ENCODE peak calls at places on chromosome 4, in four cellular contexts. One of them, this sample, is unnamed.

GRCh38 chr4:1727117-1728031 is 6.1 kb downstream of the TACC3 start:
- DNase-seq in GM12878: no peak
- DNase-seq in HepG2: no peak
- DNase-seq in K562: no peak
- DNase-seq in this sample: no peak

GRCh38 chr4:177436456-177436855 is 5.8 kb downstream of the AGA start:
- DNase-seq in GM12878: no peak
- DNase-seq in HepG2: no peak
- DNase-seq in K562: no peak
- DNase-seq in this sample: no peak

GRCh38 chr4:91984466-91984865 is 319.3 kb upstream of the GRID2 start:
- DNase-seq in GM12878: no peak
- DNase-seq in HepG2: no peak
- DNase-seq in K562: no peak
- DNase-seq in this sample: no peak

GRCh38 chr4:146256328-146256727 is 42.0 kb downstream of the REELD1 start:
- DNase-seq in GM12878: no peak
- DNase-seq in HepG2: no peak
- DNase-seq in K562: no peak
- DNase-seq in this sample: no peak

GRCh38 chr4:13705521-13706035 is 78.1 kb upstream of the BOD1L1 start:
- DNase-seq in GM12878: no peak
- DNase-seq in HepG2: no peak
- DNase-seq in K562: no peak
- DNase-seq in this sample: no peak

GRCh38 chr4:139815646-139816601 is 150.3 kb downstream of the MGST2 start:
- DNase-seq in GM12878: no peak
- DNase-seq in HepG2: no peak
- DNase-seq in K562: peak; percentile 17
- DNase-seq in this sample: peak; percentile 53

GRCh38 chr4:108351806-108352205 is 183.1 kb upstream of the LEF1 start:
- DNase-seq in GM12878: no peak
- DNase-seq in HepG2: no peak
- DNase-seq in K562: no peak
- DNase-seq in this sample: no peak

GRCh38 chr4:152785639-152786517 is 6.1 kb downstream of the ARFIP1 start:
- DNase-seq in GM12878: no peak
- DNase-seq in HepG2: no peak
- DNase-seq in K562: no peak
- DNase-seq in this sample: no peak

GRCh38 chr4:72997409-72997808 is 72.1 kb downstream of the COX18 start:
- DNase-seq in GM12878: no peak
- DNase-seq in HepG2: no peak
- DNase-seq in K562: no peak
- DNase-seq in this sample: no peak

GRCh38 chr4:28918871-28919270 is 1801.3 kb upstream of the PCDH7 start:
- DNase-seq in GM12878: no peak
- DNase-seq in HepG2: no peak
- DNase-seq in K562: no peak
- DNase-seq in this sample: no peak

GRCh38 chr4:109921384-109921808 is 8.7 kb downstream of the EGF start:
- DNase-seq in GM12878: no peak
- DNase-seq in HepG2: no peak
- DNase-seq in K562: no peak
- DNase-seq in this sample: no peak

GRCh38 chr4:3451956-3452355 is 10.2 kb downstream of the HGFAC start:
- DNase-seq in GM12878: no peak
- DNase-seq in HepG2: no peak
- DNase-seq in K562: no peak
- DNase-seq in this sample: no peak

GRCh38 chr4:123777297-123777859 is 380.8 kb downstream of the SPRY1 start:
- DNase-seq in GM12878: no peak
- DNase-seq in HepG2: no peak
- DNase-seq in K562: no peak
- DNase-seq in this sample: no peak

GRCh38 chr4:99458911-99459447 is 23.8 kb upstream of the ADH7 start:
- DNase-seq in GM12878: no peak
- DNase-seq in HepG2: no peak
- DNase-seq in K562: no peak
- DNase-seq in this sample: no peak

GRCh38 chr4:55321707-55322264 is 24.3 kb upstream of the SRD5A3 start:
- DNase-seq in GM12878: peak; percentile 2
- DNase-seq in HepG2: peak; percentile 59
- DNase-seq in K562: peak; percentile 64
- DNase-seq in this sample: peak; percentile 83

GRCh38 chr4:76990288-76991080 is 40.9 kb downstream of the SEPTIN11 start:
- DNase-seq in GM12878: no peak
- DNase-seq in HepG2: no peak
- DNase-seq in K562: no peak
- DNase-seq in this sample: no peak

GRCh38 chr4:165931741-165932140 is 58.7 kb downstream of the TLL1 start:
- DNase-seq in GM12878: no peak
- DNase-seq in HepG2: no peak
- DNase-seq in K562: no peak
- DNase-seq in this sample: no peak

GRCh38 chr4:2537011-2537830 is 774 bp downstream of the FAM193A start:
- DNase-seq in GM12878: no peak
- DNase-seq in HepG2: peak; percentile 44
- DNase-seq in K562: peak; percentile 30
- DNase-seq in this sample: peak; percentile 56

GRCh38 chr4:62018537-62018936 is 818.4 kb downstream of the ADGRL3 start:
- DNase-seq in GM12878: no peak
- DNase-seq in HepG2: no peak
- DNase-seq in K562: no peak
- DNase-seq in this sample: no peak

GRCh38 chr4:8162625-8163024 is 4.0 kb upstream of the ABLIM2 start:
- DNase-seq in GM12878: no peak
- DNase-seq in HepG2: no peak
- DNase-seq in K562: no peak
- DNase-seq in this sample: no peak

GRCh38 chr4:41887821-41888699 is 47.2 kb upstream of the TMEM33 start:
- DNase-seq in GM12878: no peak
- DNase-seq in HepG2: peak; percentile 23
- DNase-seq in K562: no peak
- DNase-seq in this sample: peak; percentile 38

GRCh38 chr4:118410143-118410542 is 57.3 kb upstream of the PRSS12 start:
- DNase-seq in GM12878: no peak
- DNase-seq in HepG2: no peak
- DNase-seq in K562: no peak
- DNase-seq in this sample: no peak

GRCh38 chr4:7522452-7522851 is 87.7 kb upstream of the PSAPL1 start:
- DNase-seq in GM12878: no peak
- DNase-seq in HepG2: no peak
- DNase-seq in K562: no peak
- DNase-seq in this sample: no peak

GRCh38 chr4:122576261-122577188 is 44.3 kb downstream of the IL21 start:
- DNase-seq in GM12878: no peak
- DNase-seq in HepG2: peak; percentile 46
- DNase-seq in K562: peak; percentile 55
- DNase-seq in this sample: no peak

GRCh38 chr4:172927096-172927495 is 241.5 kb upstream of the GALNT7 start:
- DNase-seq in GM12878: no peak
- DNase-seq in HepG2: no peak
- DNase-seq in K562: no peak
- DNase-seq in this sample: no peak

GRCh38 chr4:123396294-123397275 is at the start of gene SPRY1:
- DNase-seq in GM12878: peak; percentile 66
- DNase-seq in HepG2: peak; percentile 95
- DNase-seq in K562: peak; percentile 62
- DNase-seq in this sample: peak; percentile 88

GRCh38 chr4:76949293-76950051 is at the start of gene SEPTIN11:
- DNase-seq in GM12878: peak; percentile 55
- DNase-seq in HepG2: peak; percentile 85
- DNase-seq in K562: peak; percentile 95
- DNase-seq in this sample: peak; percentile 91

GRCh38 chr4:1984406-1985191 is 24.2 kb downstream of the NELFA start:
- DNase-seq in GM12878: no peak
- DNase-seq in HepG2: no peak
- DNase-seq in K562: no peak
- DNase-seq in this sample: no peak

GRCh38 chr4:1493540-1494287 is 87.5 kb upstream of the NKX1-1 start:
- DNase-seq in GM12878: no peak
- DNase-seq in HepG2: no peak
- DNase-seq in K562: no peak
- DNase-seq in this sample: peak; percentile 3

GRCh38 chr4:38141808-38142500 is 181.8 kb downstream of the PTTG2 start:
- DNase-seq in GM12878: no peak
- DNase-seq in HepG2: no peak
- DNase-seq in K562: no peak
- DNase-seq in this sample: no peak

GRCh38 chr4:7830747-7831146 is 108.9 kb downstream of the AFAP1 start:
- DNase-seq in GM12878: no peak
- DNase-seq in HepG2: no peak
- DNase-seq in K562: no peak
- DNase-seq in this sample: no peak

GRCh38 chr4:1296324-1297022 is 6.8 kb downstream of the MAEA start:
- DNase-seq in GM12878: no peak
- DNase-seq in HepG2: no peak
- DNase-seq in K562: no peak
- DNase-seq in this sample: no peak

GRCh38 chr4:76276813-76277212 is 25.3 kb downstream of the FAM47E start:
- DNase-seq in GM12878: no peak
- DNase-seq in HepG2: no peak
- DNase-seq in K562: no peak
- DNase-seq in this sample: no peak

GRCh38 chr4:105197777-105198176 is 51.1 kb downstream of the TET2 start:
- DNase-seq in GM12878: no peak
- DNase-seq in HepG2: no peak
- DNase-seq in K562: no peak
- DNase-seq in this sample: no peak

GRCh38 chr4:138186264-138186663 is 55.9 kb downstream of the SLC7A11 start:
- DNase-seq in GM12878: no peak
- DNase-seq in HepG2: no peak
- DNase-seq in K562: no peak
- DNase-seq in this sample: no peak

GRCh38 chr4:175066923-175067627 is 148.9 kb downstream of the ADAM29 start:
- DNase-seq in GM12878: no peak
- DNase-seq in HepG2: no peak
- DNase-seq in K562: no peak
- DNase-seq in this sample: no peak

GRCh38 chr4:16169491-16169890 is 56.8 kb downstream of the TAPT1 start:
- DNase-seq in GM12878: no peak
- DNase-seq in HepG2: no peak
- DNase-seq in K562: no peak
- DNase-seq in this sample: no peak
- TF ChIP-seq CBFB in GM12878: no peak
- TF ChIP-seq CBFB in HepG2: no peak
- TF ChIP-seq CBFB in K562: no peak
- TF ChIP-seq CBFB in this sample: no peak

GRCh38 chr4:157840630-157841029 is 332.2 kb downstream of the GASK1B start:
- DNase-seq in GM12878: no peak
- DNase-seq in HepG2: no peak
- DNase-seq in K562: no peak
- DNase-seq in this sample: no peak

GRCh38 chr4:157837071-157837470 is 335.8 kb downstream of the GASK1B start:
- DNase-seq in GM12878: no peak
- DNase-seq in HepG2: no peak
- DNase-seq in K562: no peak
- DNase-seq in this sample: no peak

GRCh38 chr4:157832596-157832995 is 340.2 kb downstream of the GASK1B start:
- DNase-seq in GM12878: no peak
- DNase-seq in HepG2: peak; percentile 25
- DNase-seq in K562: no peak
- DNase-seq in this sample: no peak

DNA sequence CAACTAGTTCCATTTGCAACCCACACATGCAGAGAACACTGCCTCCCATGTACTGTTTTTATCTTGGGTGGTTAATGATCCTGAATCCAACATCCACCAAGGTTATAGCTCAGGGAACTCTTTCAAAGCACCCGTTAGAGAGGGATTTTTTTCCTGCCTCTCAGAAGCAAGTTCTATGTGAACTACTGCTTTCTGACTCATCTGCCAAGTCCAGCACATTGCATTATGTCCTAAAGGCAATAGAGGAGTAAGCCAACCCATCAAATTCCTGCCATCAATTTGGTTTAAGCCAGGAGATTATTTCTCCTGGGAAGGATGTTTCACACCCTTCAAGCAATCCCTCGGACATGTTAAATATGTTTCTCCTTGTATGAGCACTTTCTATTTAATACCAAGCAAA is 334.5 kb downstream of the GASK1B start:
- DNase-seq in GM12878: no peak
- DNase-seq in HepG2: no peak
- DNase-seq in K562: no peak
- DNase-seq in this sample: no peak
- TF ChIP-seq CBFB in GM12878: no peak
- TF ChIP-seq CBFB in HepG2: no peak
- TF ChIP-seq CBFB in K562: no peak
- TF ChIP-seq CBFB in this sample: no peak

DNA sequence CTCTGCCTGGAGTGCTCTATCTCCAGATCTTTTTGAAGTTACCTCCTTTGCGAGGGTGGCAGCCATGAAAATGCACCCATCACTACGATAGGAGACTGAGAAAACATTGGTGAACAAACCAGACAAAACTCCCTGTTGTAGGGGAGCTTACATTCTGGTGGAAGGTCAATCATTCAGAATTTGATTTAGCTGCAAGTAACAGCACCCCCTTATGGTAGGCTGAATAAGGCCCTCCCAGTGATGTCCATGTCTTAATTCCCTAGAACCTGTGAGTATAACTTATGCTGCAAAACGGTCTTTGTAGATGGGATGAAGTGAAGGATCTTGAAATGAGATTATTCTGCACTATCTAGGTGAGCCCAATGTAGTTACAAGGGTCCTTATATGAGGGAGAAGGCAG is 5.6 kb upstream of the TEC start:
- DNase-seq in GM12878: peak; percentile 42
- DNase-seq in HepG2: peak; percentile 15
- DNase-seq in K562: peak; percentile 53
- DNase-seq in this sample: no peak
- TF ChIP-seq CBFB in GM12878: no peak
- TF ChIP-seq CBFB in HepG2: no peak
- TF ChIP-seq CBFB in K562: no peak
- TF ChIP-seq CBFB in this sample: no peak

GRCh38 chr4:4720671-4721070 is 138.8 kb upstream of the MSX1 start:
- DNase-seq in GM12878: no peak
- DNase-seq in HepG2: no peak
- DNase-seq in K562: no peak
- DNase-seq in this sample: no peak
- TF ChIP-seq CBFB in GM12878: no peak
- TF ChIP-seq CBFB in HepG2: no peak
- TF ChIP-seq CBFB in K562: no peak
- TF ChIP-seq CBFB in this sample: no peak

DNA sequence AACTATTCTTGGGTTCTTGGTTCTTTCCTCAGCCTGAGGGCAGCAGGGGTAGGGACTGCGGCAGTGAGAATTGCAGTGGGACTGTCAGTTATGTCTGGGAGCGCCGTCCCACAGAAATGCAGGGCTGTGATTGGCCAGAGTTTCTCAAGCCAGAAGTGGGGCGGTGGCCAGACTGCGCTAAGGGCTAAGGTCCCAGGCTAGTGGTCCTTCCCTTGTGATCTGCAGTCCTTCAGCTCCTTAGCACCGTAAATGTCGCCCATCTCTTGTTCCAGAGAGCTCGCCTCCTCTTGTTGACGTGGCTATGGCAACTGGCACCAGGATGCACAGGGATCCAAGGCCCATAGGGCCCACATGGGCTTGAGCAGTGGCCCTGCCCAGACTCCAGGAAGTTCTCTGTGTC is 223.5 kb downstream of the GRIA2 start:
- DNase-seq in GM12878: no peak
- DNase-seq in HepG2: no peak
- DNase-seq in K562: no peak
- DNase-seq in this sample: no peak
- TF ChIP-seq CBFB in GM12878: no peak
- TF ChIP-seq CBFB in HepG2: no peak
- TF ChIP-seq CBFB in K562: no peak
- TF ChIP-seq CBFB in this sample: no peak

This sample was measured in WTC11.